ENCODE peak calls at places on chromosomes 13 and 19, in eight cellular contexts. V is anterior cingulate cortex, I is neuronal stem cell, S is NCI-H2107, Y is GM12865, L is ovary, D is naive B cell, E is skeletal muscle cell. Q is an unnamed sample.
A peak's percentile ranks its signal among the peaks of the same experiment; 100 is the strongest.

GRCh38 chr13:27954406-27954851 is 14.7 kb downstream of the CDX2 start:
- DNase-seq in L (no peak), E (no peak), S (no peak), D (no peak), V (no peak), Y (peak; percentile 28), I (no peak), Q (no peak)

GRCh38 chr19:34642241-34642640 is 34.7 kb downstream of the SCGB2B2 start:
- DNase-seq in D (no peak), S (no peak), L (no peak), E (no peak), I (no peak), V (no peak), Y (no peak), Q (no peak)

GRCh38 chr13:33536639-33537425 is 251.3 kb upstream of the STARD13 start:
- DNase-seq in S (no peak), E (no peak), L (no peak), V (no peak), I (no peak), Y (no peak), D (no peak), Q (no peak)

GRCh38 chr13:42041017-42041683 is 7.3 kb upstream of the DGKH start:
- DNase-seq in S (peak; percentile 16), D (no peak), I (peak; percentile 45), Y (peak; percentile 78), V (peak; percentile 29), L (peak; percentile 65), E (no peak), Q (no peak)

GRCh38 chr19:15563931-15564330 is 51.1 kb upstream of the CYP4F8 start:
- DNase-seq in D (no peak), E (no peak), L (no peak), V (no peak), Y (no peak), I (no peak), S (no peak), Q (no peak)

GRCh38 chr19:3665681-3666544 is 34.4 kb downstream of the PIP5K1C start:
- DNase-seq in I (peak; percentile 53), D (peak; percentile 71), E (no peak), V (peak; percentile 53), Y (peak; percentile 57), S (no peak), L (peak; percentile 85), Q (peak; percentile 70)

GRCh38 chr13:50690020-50690419 is 153.5 kb downstream of the DLEU7 start:
- DNase-seq in L (no peak), I (no peak), V (no peak), E (no peak), D (no peak), Y (no peak), S (no peak), Q (no peak)

GRCh38 chr19:39563408-39563807 is 23.4 kb upstream of the EID2 start:
- DNase-seq in Y (no peak), S (no peak), D (no peak), L (no peak), I (no peak), V (no peak), E (no peak), Q (no peak)

GRCh38 chr13:62119739-62120700 is 704.4 kb upstream of the PCDH20 start:
- DNase-seq in Y (peak; percentile 28), D (no peak), L (no peak), S (no peak), I (no peak), V (no peak), E (no peak), Q (no peak)

GRCh38 chr19:1503089-1503924 is 9.5 kb downstream of the ADAMTSL5 start:
- DNase-seq in L (peak; percentile 65), E (no peak), S (no peak), Y (peak; percentile 53), V (peak; percentile 43), D (peak; percentile 32), I (no peak), Q (peak; percentile 25)

GRCh38 chr13:75425216-75426009 is 56.6 kb downstream of the TBC1D4 start:
- DNase-seq in V (no peak), E (no peak), L (no peak), S (no peak), D (peak; percentile 15), Y (peak; percentile 55), I (no peak), Q (no peak)

Q was measured in central memory CD8-positive, alpha-beta T cell.